ENCODE peak calls at places on chromosomes 1 and 21, in nine cellular contexts. N, L, M, V, I, Y, G, H and Q are unnamed samples. For H3K4me1, the result is how much of the 10 kb centered on the place peaks cover.

GRCh38 chr1:41418868-41419583 is 57.8 kb downstream of the FOXO6 start:
- DNase-seq in L (no peak), M (peak), N (peak), Y (peak), I (no peak), H (peak), G (peak), V (peak), Q (no peak)

GRCh38 chr1:6448749-6449631 is 17.0 kb downstream of the TNFRSF25 start:
- DNase-seq in G (no peak), M (no peak), N (no peak), L (peak), Y (no peak), H (no peak), I (peak), V (no peak), Q (peak)

GRCh38 chr1:203287109-203287893 is 18.0 kb upstream of the BTG2 start:
- DNase-seq in I (peak), H (peak), V (no peak), L (peak), N (peak), Y (no peak), M (peak), G (no peak), Q (peak)

GRCh38 chr1:180424848-180425457 is 77.4 kb downstream of the ACBD6 start:
- DNase-seq in I (no peak), Y (no peak), V (no peak), G (no peak), H (no peak), L (no peak), N (no peak), M (no peak), Q (peak)

GRCh38 chr1:203661572-203661971 is 34.9 kb downstream of the ATP2B4 start:
- DNase-seq in I (no peak), G (no peak), L (no peak), V (peak), N (no peak), Y (no peak), H (peak), M (peak), Q (no peak)

GRCh38 chr1:215181518-215181917 is 99.0 kb downstream of the KCNK2 start:
- DNase-seq in M (no peak), Y (no peak), G (no peak), H (no peak), I (no peak), L (no peak), N (no peak), V (peak), Q (no peak)

GRCh38 chr1:211653907-211654553 is 21.4 kb downstream of the NEK2 start:
- DNase-seq in I (no peak), N (no peak), L (no peak), H (no peak), M (no peak), Y (no peak), V (peak), G (no peak), Q (no peak)

GRCh38 chr1:244953865-244954264 is 89.5 kb upstream of the HNRNPU start:
- DNase-seq in L (peak), G (no peak), N (no peak), V (no peak), Y (no peak), M (no peak), I (no peak), H (no peak), Q (no peak)

GRCh38 chr1:89622895-89623294 is 10.0 kb upstream of the LRRC8C start:
- DNase-seq in I (peak), M (no peak), N (no peak), L (no peak), H (no peak), V (no peak), Y (no peak), G (no peak), Q (no peak)

GRCh38 chr1:248755505-248755904 is at the start of gene LYPD8:
- DNase-seq in M (peak), L (no peak), I (no peak), G (no peak), Y (no peak), N (no peak), H (no peak), V (no peak), Q (no peak)

GRCh38 chr1:36446261-36446660 is 4.0 kb downstream of the OSCP1 start:
- DNase-seq in G (no peak), V (no peak), Y (no peak), I (no peak), N (no peak), L (peak), H (no peak), M (no peak), Q (peak)

GRCh38 chr1:85992756-85993155 is 163.8 kb downstream of the COL24A1 start:
- DNase-seq in Y (no peak), M (no peak), G (no peak), I (no peak), L (no peak), N (no peak), H (no peak), V (no peak), Q (no peak)

GRCh38 chr1:168696125-168696524 is 32.9 kb downstream of the DPT start:
- DNase-seq in V (no peak), L (no peak), I (no peak), Y (no peak), H (no peak), M (no peak), G (no peak), N (no peak), Q (no peak)

GRCh38 chr1:243525085-243525487 is 269.2 kb downstream of the SDCCAG8 start:
- DNase-seq in M (no peak), G (no peak), L (no peak), V (peak), H (no peak), N (no peak), I (no peak), Y (no peak), Q (no peak)

GRCh38 chr1:228927947-228928898 is 192.9 kb downstream of the RHOU start:
- DNase-seq in I (no peak), Y (no peak), L (no peak), V (no peak), M (no peak), N (no peak), H (no peak), G (no peak), Q (no peak)

GRCh38 chr1:71303617-71304041 is 222.8 kb upstream of the ZRANB2 start:
- DNase-seq in N (no peak), I (no peak), H (no peak), M (no peak), V (peak), G (no peak), L (no peak), Y (no peak), Q (no peak)

GRCh38 chr1:210938416-210938925 is 195.5 kb downstream of the KCNH1 start:
- DNase-seq in L (no peak), Y (no peak), V (no peak), N (no peak), G (no peak), I (no peak), H (no peak), M (no peak), Q (no peak)

GRCh38 chr1:99717005-99717404 is 49.4 kb downstream of the FRRS1 start:
- DNase-seq in M (no peak), L (no peak), H (no peak), I (no peak), G (no peak), N (no peak), Y (no peak), V (no peak), Q (no peak)

GRCh38 chr1:220267630-220268029 is 4.6 kb downstream of the RAB3GAP2 start:
- DNase-seq in Y (no peak), G (no peak), I (no peak), N (no peak), V (no peak), L (no peak), H (no peak), M (no peak), Q (no peak)

GRCh38 chr21:41967708-41968107 is 13.9 kb upstream of the C2CD2 start:
- DNase-seq in V (no peak), L (no peak), H (no peak), Y (peak), I (no peak), G (no peak), N (peak), M (no peak), Q (no peak)

GRCh38 chr1:223748773-223749733 is 36.7 kb downstream of the CAPN2 start:
- DNase-seq in Y (no peak), M (peak), L (peak), I (peak), V (no peak), G (peak), H (peak), N (peak), Q (peak)

GRCh38 chr21:9774347-9774746 is 747.0 kb upstream of the TPTE start:
- DNase-seq in M (no peak), Y (peak), V (no peak), L (no peak), G (no peak), I (no peak), N (no peak), H (no peak), Q (no peak)

GRCh38 chr1:109197163-109198042 is 16.3 kb upstream of the SARS1 start:
- DNase-seq in G (no peak), L (peak), I (no peak), Y (no peak), M (no peak), V (peak), H (no peak), N (peak), Q (no peak)

GRCh38 chr1:180597520-180597919 is 34.3 kb upstream of the XPR1 start:
- DNase-seq in M (no peak), L (no peak), V (no peak), H (no peak), N (no peak), G (no peak), Y (no peak), I (no peak), Q (no peak)

GRCh38 chr1:23149110-23149509 is 19.5 kb downstream of the LUZP1 start:
- DNase-seq in N (no peak), Y (no peak), H (no peak), I (no peak), M (peak), G (no peak), L (no peak), V (peak), Q (no peak)

GRCh38 chr1:203557390-203557789 is 63.4 kb downstream of the OPTC start:
- DNase-seq in G (peak), I (no peak), H (peak), L (no peak), N (peak), V (peak), M (no peak), Y (no peak), Q (no peak)

GRCh38 chr1:203888807-203889251 is 27.4 kb downstream of the SNRPE start:
- DNase-seq in M (no peak), I (no peak), V (peak), G (no peak), N (no peak), Y (no peak), H (no peak), L (no peak), Q (no peak)

GRCh38 chr1:117342397-117342796 is 24.9 kb upstream of the MAN1A2 start:
- DNase-seq in N (no peak), V (no peak), M (no peak), L (no peak), Y (no peak), G (no peak), I (no peak), H (no peak), Q (no peak)

GRCh38 chr1:9993571-9994075 is 3.4 kb upstream of the RBP7 start:
- DNase-seq in I (no peak), G (no peak), M (no peak), L (peak), N (no peak), Y (no peak), V (no peak), H (no peak), Q (no peak)

GRCh38 chr1:10339815-10340214 is 59.0 kb upstream of the PGD start:
- DNase-seq in Y (no peak), V (peak), L (peak), N (peak), H (peak), I (no peak), M (peak), G (no peak), Q (peak)

GRCh38 chr1:34167091-34167788 is 2.2 kb upstream of the CSMD2 start:
- DNase-seq in I (no peak), G (no peak), Y (no peak), N (no peak), V (no peak), M (no peak), L (no peak), H (no peak), Q (no peak)

GRCh38 chr21:35170244-35170756 is 121.2 kb upstream of the RUNX1 start:
- DNase-seq in M (no peak), V (no peak), H (no peak), G (no peak), L (no peak), Y (no peak), N (no peak), I (no peak), Q (no peak)

GRCh38 chr1:200838676-200839445 is 33.9 kb upstream of the GPR25 start:
- DNase-seq in N (no peak), V (peak), L (no peak), I (no peak), M (no peak), H (no peak), Y (no peak), G (no peak), Q (no peak)

GRCh38 chr21:37225440-37225839 is 41.7 kb downstream of the VPS26C start:
- DNase-seq in H (no peak), V (no peak), L (no peak), I (no peak), G (no peak), Y (peak), N (peak), M (no peak), Q (no peak)

DNA sequence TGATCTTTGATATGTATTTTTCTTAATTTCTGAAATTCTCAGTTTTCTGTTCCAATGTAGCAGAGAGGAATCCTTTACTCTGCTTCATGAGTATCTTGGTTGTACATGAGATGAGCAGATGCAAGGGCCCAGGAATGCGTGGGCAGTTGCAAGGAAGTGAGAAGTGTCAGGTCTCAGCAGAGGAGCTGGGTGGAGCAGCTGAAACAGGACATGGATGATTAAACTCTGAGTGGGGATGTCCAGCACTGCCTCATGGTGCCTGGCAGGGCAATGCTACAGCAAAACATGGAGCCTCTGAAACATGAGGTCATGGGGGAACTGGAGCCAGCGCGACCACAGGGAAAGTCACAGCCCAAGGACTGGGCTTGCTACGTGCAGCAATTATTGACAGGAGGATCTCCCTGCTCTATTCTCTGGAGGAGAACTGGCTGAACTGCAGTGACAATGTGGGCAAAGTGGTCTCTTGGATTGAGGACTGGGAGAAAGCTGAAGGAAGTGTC is 48.4 kb downstream of the COLGALT2 start:
- DNase-seq in L (no peak), M (no peak), Y (no peak), V (peak), N (peak), H (peak), G (peak), I (no peak), Q (no peak)
- H3K4me3 ChIP-seq in L (no peak), M (no peak), Y (no peak), V (no peak), N (no peak), H (no peak), G (no peak), I (no peak), Q (no peak)

GRCh38 chr1:2288816-2289536 is 60.9 kb downstream of the SKI start:
- DNase-seq in H (no peak), M (no peak), L (no peak), N (no peak), G (no peak), Y (no peak), V (no peak), I (no peak), Q (no peak)

GRCh38 chr1:2289607-2290006 is 61.5 kb downstream of the SKI start:
- DNase-seq in L (no peak), G (no peak), Y (no peak), N (no peak), I (no peak), H (no peak), M (no peak), V (no peak), Q (no peak)

GRCh38 chr1:2286923-2287322 is 58.8 kb downstream of the SKI start:
- DNase-seq in G (no peak), L (no peak), V (no peak), H (no peak), N (no peak), M (no peak), Y (no peak), I (no peak), Q (no peak)

GRCh38 chr1:2287649-2288048 is 59.5 kb downstream of the SKI start:
- DNase-seq in N (no peak), I (no peak), G (no peak), L (no peak), V (no peak), M (no peak), H (no peak), Y (no peak), Q (no peak)

DNA sequence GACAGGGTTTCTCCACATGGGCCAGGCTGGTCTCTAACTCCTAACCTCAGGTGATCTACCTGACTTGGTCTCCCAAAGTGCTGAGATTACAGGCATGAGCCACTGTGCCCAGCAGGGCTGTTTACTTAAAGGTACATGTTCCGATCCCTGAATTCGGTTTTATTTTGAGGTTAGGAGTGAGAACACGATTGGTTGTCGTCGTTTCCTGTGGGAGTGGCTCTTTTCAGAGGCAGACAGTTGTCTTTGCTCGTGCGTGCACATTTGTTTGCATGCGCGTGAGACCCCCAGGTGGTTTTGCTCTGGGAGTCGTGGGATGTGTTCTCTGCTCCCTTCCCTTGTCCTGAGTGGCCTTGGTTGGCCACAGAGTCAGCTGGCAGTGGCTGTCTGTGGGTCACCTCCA is 60.2 kb downstream of the SKI start:
- DNase-seq in I (no peak), L (no peak), Y (no peak), N (no peak), H (no peak), G (no peak), V (no peak), M (no peak), Q (no peak)
- H3K4me1 ChIP-seq in I (half or more), L (under half), Y (half or more), N (half or more), H (half or more), G (half or more), V (under half), M (under half), Q (under half)

GRCh38 chr1:178367151-178367550 is 129.6 kb downstream of the CLEC20A start:
- DNase-seq in V (no peak), M (no peak), L (no peak), G (no peak), I (no peak), H (no peak), N (no peak), Y (no peak), Q (no peak)

GRCh38 chr1:178376008-178376407 is 120.8 kb downstream of the CLEC20A start:
- DNase-seq in G (no peak), L (peak), Y (no peak), I (no peak), H (no peak), N (no peak), M (no peak), V (no peak), Q (no peak)

GRCh38 chr1:178374016-178374415 is 122.7 kb downstream of the CLEC20A start:
- DNase-seq in V (no peak), G (no peak), M (no peak), I (no peak), Y (no peak), L (no peak), N (no peak), H (no peak), Q (no peak)

GRCh38 chr1:178371999-178372398 is 124.8 kb downstream of the CLEC20A start:
- DNase-seq in N (no peak), M (no peak), I (no peak), H (no peak), L (peak), V (no peak), Y (no peak), G (no peak), Q (no peak)

DNA sequence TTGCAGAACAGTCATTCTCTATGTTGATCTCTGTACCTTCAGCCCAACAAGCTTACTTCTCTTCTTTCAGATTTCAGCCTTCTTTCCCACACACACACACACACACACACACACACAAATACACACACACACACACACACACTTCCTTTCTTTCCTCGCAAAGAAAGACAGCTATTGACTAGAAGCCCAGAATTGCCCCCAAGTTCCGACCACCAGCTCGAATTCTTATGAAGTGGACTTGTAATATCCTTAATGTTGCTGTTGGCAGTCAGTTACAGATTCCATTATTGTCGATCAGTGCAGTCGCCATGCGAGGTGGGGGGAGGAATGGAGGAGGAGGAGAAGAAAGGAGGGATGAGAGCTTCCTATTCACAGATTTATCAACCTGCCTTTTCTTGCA is 125.5 kb downstream of the CLEC20A start:
- DNase-seq in V (peak), M (no peak), Y (no peak), L (peak), I (no peak), G (no peak), H (no peak), N (no peak), Q (peak)
- H3K4me3 ChIP-seq in V (peak), M (no peak), Y (no peak), L (peak), I (no peak), G (no peak), H (peak), N (no peak), Q (no peak)

GRCh38 chr1:43536196-43536863 is 5.6 kb downstream of the PTPRF start:
- DNase-seq in I (no peak), G (no peak), H (no peak), L (no peak), N (no peak), M (peak), Y (no peak), V (no peak), Q (no peak)

GRCh38 chr1:43532716-43533115 is 2.0 kb downstream of the PTPRF start:
- DNase-seq in L (no peak), I (no peak), G (no peak), N (no peak), M (no peak), V (no peak), Y (no peak), H (no peak), Q (no peak)

GRCh38 chr1:43531906-43532584 is 1.4 kb downstream of the PTPRF start:
- DNase-seq in G (no peak), L (no peak), H (no peak), M (no peak), V (no peak), N (no peak), I (no peak), Y (no peak), Q (no peak)

GRCh38 chr1:43533615-43534014 is 2.9 kb downstream of the PTPRF start:
- DNase-seq in L (no peak), G (no peak), V (no peak), I (no peak), H (no peak), N (no peak), M (no peak), Y (no peak), Q (no peak)

DNA sequence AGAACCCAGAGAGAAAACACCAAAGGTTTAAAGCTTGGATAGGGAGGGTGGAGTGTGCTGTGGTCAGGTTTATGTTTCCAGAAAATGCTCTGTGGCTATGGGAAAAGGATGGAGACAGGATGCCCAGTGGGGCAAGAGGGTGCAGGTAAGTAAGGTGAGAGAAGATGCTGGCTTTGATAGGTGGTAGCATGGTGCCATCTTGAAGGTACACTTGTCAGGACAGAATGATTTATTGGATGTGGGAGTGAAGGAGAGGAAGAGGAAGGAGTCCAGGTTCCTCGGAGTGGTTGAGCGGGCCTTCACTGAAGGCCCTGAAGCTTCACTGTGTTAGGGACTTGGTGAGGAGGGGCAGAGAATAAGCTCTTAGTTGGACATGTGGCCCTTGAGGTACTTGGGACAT is 3.6 kb downstream of the PTPRF start:
- DNase-seq in M (no peak), Y (no peak), G (no peak), H (no peak), V (no peak), N (no peak), I (no peak), L (no peak), Q (no peak)
- H3K4me1 ChIP-seq in M (under half), Y (half or more), G (under half), H (under half), V (under half), N (under half), I (under half), L (under half), Q (under half)